ENCODE peak calls at places on chromosomes 12 and 14, in four cellular contexts. I is pancreas, T is stomach, E is aorta. X is an unnamed sample.

GRCh38 chr14:103629503-103630121 is 601 bp downstream of the KLC1 start:
- DNase-seq in I (peak), T (peak), E (peak), X (peak)

GRCh38 chr14:57051633-57052032 is 217.1 kb downstream of the EXOC5 start:
- DNase-seq in T (no peak), I (no peak), E (no peak), X (no peak)

GRCh38 chr12:112010415-112011344 is 2.3 kb downstream of the TMEM116 start:
- DNase-seq in I (peak), T (no peak), E (no peak), X (no peak)

GRCh38 chr14:74457511-74457910 is 31.5 kb upstream of the SYNDIG1L start:
- DNase-seq in T (no peak), I (no peak), E (no peak), X (no peak)

GRCh38 chr14:69133206-69134125 is 19.5 kb downstream of the DCAF5 start:
- DNase-seq in T (no peak), I (no peak), E (no peak), X (no peak)

GRCh38 chr12:117390866-117391265 is 29.4 kb upstream of the NOS1 start:
- DNase-seq in E (peak), I (no peak), T (no peak), X (no peak)

GRCh38 chr12:108332791-108333382 is 6.2 kb downstream of the CMKLR1 start:
- DNase-seq in E (no peak), T (no peak), I (no peak), X (no peak)

GRCh38 chr14:64953310-64953654 is 10.7 kb upstream of the GPX2 start:
- DNase-seq in E (no peak), T (no peak), I (no peak), X (no peak)

GRCh38 chr12:11653215-11653753 is 3.8 kb downstream of the ETV6 start:
- DNase-seq in I (no peak), T (no peak), E (no peak), X (peak)

GRCh38 chr12:112349440-112349839 is 32.8 kb downstream of the HECTD4 start:
- DNase-seq in T (no peak), E (no peak), I (no peak), X (no peak)

GRCh38 chr14:92511472-92512247 is 1.9 kb upstream of the RIN3 start:
- DNase-seq in I (no peak), E (peak), T (no peak), X (peak)

GRCh38 chr12:50992814-50993213 is 33.4 kb downstream of the SLC11A2 start:
- DNase-seq in I (no peak), T (no peak), E (no peak), X (no peak)

GRCh38 chr14:23432946-23433345 is 2.5 kb downstream of the MYH7 start:
- DNase-seq in T (no peak), E (peak), I (no peak), X (no peak)

GRCh38 chr14:80213602-80214001 is 2.3 kb upstream of the DIO2 start:
- DNase-seq in I (no peak), T (peak), E (no peak), X (no peak)

GRCh38 chr14:95523818-95524448 is 7.5 kb upstream of the SYNE3 start:
- DNase-seq in E (no peak), T (peak), I (no peak), X (peak)

GRCh38 chr14:21987937-21988336 is 314.3 kb upstream of the OR4E1 start:
- DNase-seq in E (no peak), I (no peak), T (no peak), X (no peak)

GRCh38 chr12:1630827-1631591 is 2.0 kb downstream of the WNT5B start:
- DNase-seq in T (no peak), I (no peak), E (no peak), X (no peak)

GRCh38 chr14:105197274-105197673 is 16.2 kb upstream of the NUDT14 start:
- DNase-seq in T (no peak), I (no peak), E (no peak), X (no peak)
- H3K4me3 ChIP-seq in T (no peak), I (no peak), E (no peak), X (no peak)

GRCh38 chr14:54976316-54976715 is 50.6 kb downstream of the WDHD1 start:
- DNase-seq in I (no peak), E (no peak), T (no peak), X (no peak)
- H3K27ac ChIP-seq in I (no peak), E (no peak), T (no peak), X (no peak)

DNA sequence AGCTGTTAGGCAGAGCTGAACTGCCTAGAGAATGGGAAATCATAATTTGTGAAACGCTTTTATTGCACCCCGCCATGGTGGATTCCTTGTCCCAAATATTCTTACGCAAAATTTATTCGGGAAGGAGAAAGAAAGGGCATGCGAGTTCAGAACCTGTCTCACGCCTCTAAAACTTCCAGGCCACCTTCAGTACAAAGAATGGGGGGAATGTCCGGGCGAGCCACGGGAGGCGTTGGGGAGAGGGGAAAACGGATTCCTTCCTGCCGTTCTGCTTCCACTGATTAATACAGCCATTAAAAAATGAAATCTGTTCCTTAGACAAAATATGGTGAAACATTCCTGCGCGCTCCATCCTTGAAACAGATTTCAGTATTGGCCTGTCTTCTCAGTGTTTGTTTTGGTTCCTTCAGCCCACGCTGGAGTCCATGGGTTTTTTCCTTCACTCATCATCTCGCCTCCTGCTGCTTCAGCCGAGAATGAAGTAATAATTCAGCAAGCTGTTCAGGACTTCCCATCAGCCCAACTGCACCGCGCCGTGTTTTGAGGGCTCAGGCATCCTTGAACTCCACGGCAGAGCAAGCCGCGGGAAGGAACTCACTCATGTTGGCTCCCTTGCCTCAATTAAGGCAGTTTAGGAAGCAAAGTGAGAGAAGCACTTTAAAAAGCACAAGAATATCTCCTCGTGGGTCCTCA is 47.7 kb upstream of the CDKN3 start:
- DNase-seq in E (peak), I (no peak), T (no peak), X (no peak)
- H3K4me3 ChIP-seq in E (peak), I (no peak), T (peak), X (no peak)

DNA sequence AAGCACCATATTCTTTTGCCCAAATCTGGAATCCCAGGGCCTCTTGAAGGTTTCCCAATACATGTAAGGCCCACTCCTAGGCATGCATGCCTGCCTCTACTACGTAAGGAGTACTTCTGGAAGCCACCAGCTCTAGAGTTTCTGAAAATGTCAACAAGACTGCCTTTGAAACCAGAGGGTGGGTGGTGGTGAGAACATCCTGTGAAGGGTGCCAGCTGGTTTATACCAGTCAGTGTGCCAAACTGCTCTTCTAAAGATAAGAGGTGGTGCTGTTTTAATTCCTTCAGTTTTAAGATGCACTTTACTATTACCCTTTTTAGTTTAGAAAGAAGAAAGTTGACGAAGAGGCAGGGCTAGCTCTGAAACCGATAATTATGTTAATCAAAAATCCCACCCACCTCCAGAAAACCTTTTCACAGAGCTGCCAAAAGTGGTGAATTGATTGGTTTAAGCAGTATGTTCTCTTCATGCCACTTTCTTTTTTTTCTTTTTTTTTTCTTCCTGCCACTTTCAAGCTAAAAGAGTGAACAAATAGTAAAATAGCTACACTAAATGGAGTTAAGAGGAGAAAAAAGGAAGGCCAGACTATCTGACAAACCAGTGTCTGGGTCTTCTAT is 8.8 kb upstream of the WDR89 start:
- DNase-seq in I (no peak), E (no peak), T (no peak), X (no peak)
- H3K27ac ChIP-seq in I (peak), E (no peak), T (no peak), X (peak)

GRCh38 chr12:123384318-123384993 is 524 bp downstream of the KMT5A start:
- DNase-seq in E (no peak), I (peak), T (no peak), X (peak)
- H3K4me3 ChIP-seq in E (peak), I (peak), T (peak), X (peak)

GRCh38 chr12:44654641-44655625 is 221.2 kb downstream of the NELL2 start:
- DNase-seq in I (no peak), E (no peak), T (no peak), X (no peak)
- H3K27ac ChIP-seq in I (no peak), E (no peak), T (no peak), X (no peak)

DNA sequence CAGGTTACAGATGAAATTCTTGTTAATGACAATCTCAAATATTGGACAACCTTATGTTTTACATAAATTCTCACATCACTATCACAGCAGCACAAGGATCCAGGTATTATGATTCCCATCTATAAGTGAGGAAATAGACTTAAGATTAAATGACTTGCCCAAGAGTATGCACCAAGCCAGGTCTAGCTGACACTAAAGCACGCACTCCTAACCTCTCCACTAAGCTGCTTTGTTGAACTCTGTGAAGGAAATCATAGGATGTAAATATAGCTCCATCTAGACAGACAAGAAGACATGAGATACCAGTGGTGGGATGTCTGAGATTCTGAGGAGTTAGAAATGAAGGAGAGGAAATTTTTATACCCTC is 87.9 kb downstream of the PHLDA1 start:
- DNase-seq in E (no peak), T (no peak), I (no peak), X (no peak)
- H3K4me3 ChIP-seq in E (no peak), T (no peak), I (no peak), X (no peak)

GRCh38 chr12:94507455-94507854 is 47.8 kb upstream of the CEP83 start:
- DNase-seq in E (no peak), I (no peak), T (no peak), X (no peak)
- H3K27ac ChIP-seq in E (no peak), I (no peak), T (no peak), X (no peak)

GRCh38 chr14:25009891-25010290 is 40.1 kb downstream of the STXBP6 start:
- DNase-seq in T (no peak), E (no peak), I (no peak), X (no peak)
- H3K4me3 ChIP-seq in T (no peak), E (no peak), I (no peak), X (no peak)